ENCODE peak calls at places on chromosomes 12 and 14, in nine cellular contexts. One of them, this sample, is unnamed.

GRCh38 chr12:104522985-104523719 is 66.4 kb downstream of the CHST11 start:
- DNase-seq in dermis blood vessel endothelial cell: no peak
- DNase-seq in stimulated activated CD4-positive, alpha-beta T cell treated with anti-CD3 and anti-CD28 coated beads, TNF-alpha, amount 100 ng/mL, for 4 hours: no peak
- DNase-seq in gastrocnemius medialis: no peak
- DNase-seq in smooth muscle cell of the brain vasculature: no peak
- DNase-seq in M059J: peak
- DNase-seq in right cardiac atrium: no peak
- DNase-seq in effector CD4-positive, alpha-beta T cell: no peak
- DNase-seq in fibroblast of pulmonary artery: no peak
- DNase-seq in this sample: peak

GRCh38 chr12:51886021-51886710 is 1.7 kb upstream of the ANKRD33 start:
- DNase-seq in M059J: peak
- DNase-seq in stimulated activated CD4-positive, alpha-beta T cell treated with anti-CD3 and anti-CD28 coated beads, TNF-alpha, amount 100 ng/mL, for 4 hours: peak
- DNase-seq in smooth muscle cell of the brain vasculature: peak
- DNase-seq in right cardiac atrium: peak
- DNase-seq in fibroblast of pulmonary artery: peak
- DNase-seq in effector CD4-positive, alpha-beta T cell: no peak
- DNase-seq in gastrocnemius medialis: peak
- DNase-seq in dermis blood vessel endothelial cell: peak
- DNase-seq in this sample: peak

GRCh38 chr12:112140728-112141127 is 15.4 kb downstream of the TRAFD1 start:
- DNase-seq in fibroblast of pulmonary artery: no peak
- DNase-seq in right cardiac atrium: no peak
- DNase-seq in M059J: no peak
- DNase-seq in effector CD4-positive, alpha-beta T cell: no peak
- DNase-seq in smooth muscle cell of the brain vasculature: no peak
- DNase-seq in stimulated activated CD4-positive, alpha-beta T cell treated with anti-CD3 and anti-CD28 coated beads, TNF-alpha, amount 100 ng/mL, for 4 hours: no peak
- DNase-seq in dermis blood vessel endothelial cell: no peak
- DNase-seq in gastrocnemius medialis: no peak
- DNase-seq in this sample: no peak

GRCh38 chr12:96249196-96250118 is 55.3 kb downstream of the ELK3 start:
- DNase-seq in gastrocnemius medialis: peak
- DNase-seq in right cardiac atrium: peak
- DNase-seq in stimulated activated CD4-positive, alpha-beta T cell treated with anti-CD3 and anti-CD28 coated beads, TNF-alpha, amount 100 ng/mL, for 4 hours: no peak
- DNase-seq in smooth muscle cell of the brain vasculature: no peak
- DNase-seq in effector CD4-positive, alpha-beta T cell: no peak
- DNase-seq in fibroblast of pulmonary artery: peak
- DNase-seq in M059J: no peak
- DNase-seq in dermis blood vessel endothelial cell: peak
- DNase-seq in this sample: no peak

GRCh38 chr14:27015046-27015445 is 417.2 kb upstream of the NOVA1 start:
- DNase-seq in stimulated activated CD4-positive, alpha-beta T cell treated with anti-CD3 and anti-CD28 coated beads, TNF-alpha, amount 100 ng/mL, for 4 hours: no peak
- DNase-seq in smooth muscle cell of the brain vasculature: no peak
- DNase-seq in effector CD4-positive, alpha-beta T cell: no peak
- DNase-seq in dermis blood vessel endothelial cell: no peak
- DNase-seq in fibroblast of pulmonary artery: peak
- DNase-seq in gastrocnemius medialis: no peak
- DNase-seq in right cardiac atrium: no peak
- DNase-seq in M059J: no peak
- DNase-seq in this sample: no peak

GRCh38 chr12:120759591-120760348 is 34.1 kb downstream of the ACADS start:
- DNase-seq in stimulated activated CD4-positive, alpha-beta T cell treated with anti-CD3 and anti-CD28 coated beads, TNF-alpha, amount 100 ng/mL, for 4 hours: no peak
- DNase-seq in right cardiac atrium: no peak
- DNase-seq in M059J: no peak
- DNase-seq in effector CD4-positive, alpha-beta T cell: no peak
- DNase-seq in gastrocnemius medialis: no peak
- DNase-seq in fibroblast of pulmonary artery: no peak
- DNase-seq in smooth muscle cell of the brain vasculature: no peak
- DNase-seq in dermis blood vessel endothelial cell: no peak
- DNase-seq in this sample: no peak

GRCh38 chr14:72128629-72129028 is 196.4 kb downstream of the RGS6 start:
- DNase-seq in smooth muscle cell of the brain vasculature: no peak
- DNase-seq in stimulated activated CD4-positive, alpha-beta T cell treated with anti-CD3 and anti-CD28 coated beads, TNF-alpha, amount 100 ng/mL, for 4 hours: no peak
- DNase-seq in right cardiac atrium: no peak
- DNase-seq in M059J: no peak
- DNase-seq in effector CD4-positive, alpha-beta T cell: no peak
- DNase-seq in dermis blood vessel endothelial cell: no peak
- DNase-seq in gastrocnemius medialis: no peak
- DNase-seq in fibroblast of pulmonary artery: no peak
- DNase-seq in this sample: no peak

GRCh38 chr12:130192667-130193345 is 30.5 kb downstream of the FZD10 start:
- DNase-seq in gastrocnemius medialis: no peak
- DNase-seq in effector CD4-positive, alpha-beta T cell: no peak
- DNase-seq in fibroblast of pulmonary artery: no peak
- DNase-seq in M059J: no peak
- DNase-seq in right cardiac atrium: no peak
- DNase-seq in smooth muscle cell of the brain vasculature: no peak
- DNase-seq in dermis blood vessel endothelial cell: no peak
- DNase-seq in stimulated activated CD4-positive, alpha-beta T cell treated with anti-CD3 and anti-CD28 coated beads, TNF-alpha, amount 100 ng/mL, for 4 hours: no peak
- DNase-seq in this sample: no peak

GRCh38 chr12:2261708-2262107 is 208.9 kb downstream of the CACNA1C start:
- DNase-seq in fibroblast of pulmonary artery: no peak
- DNase-seq in right cardiac atrium: no peak
- DNase-seq in effector CD4-positive, alpha-beta T cell: no peak
- DNase-seq in gastrocnemius medialis: no peak
- DNase-seq in dermis blood vessel endothelial cell: no peak
- DNase-seq in stimulated activated CD4-positive, alpha-beta T cell treated with anti-CD3 and anti-CD28 coated beads, TNF-alpha, amount 100 ng/mL, for 4 hours: no peak
- DNase-seq in M059J: no peak
- DNase-seq in smooth muscle cell of the brain vasculature: no peak
- DNase-seq in this sample: no peak

GRCh38 chr14:54642121-54642520 is 75.2 kb downstream of the SAMD4A start:
- DNase-seq in effector CD4-positive, alpha-beta T cell: no peak
- DNase-seq in gastrocnemius medialis: no peak
- DNase-seq in dermis blood vessel endothelial cell: no peak
- DNase-seq in smooth muscle cell of the brain vasculature: no peak
- DNase-seq in fibroblast of pulmonary artery: no peak
- DNase-seq in right cardiac atrium: no peak
- DNase-seq in M059J: no peak
- DNase-seq in stimulated activated CD4-positive, alpha-beta T cell treated with anti-CD3 and anti-CD28 coated beads, TNF-alpha, amount 100 ng/mL, for 4 hours: no peak
- DNase-seq in this sample: no peak

GRCh38 chr14:102479777-102480176 is 29.8 kb downstream of the ANKRD9 start:
- DNase-seq in fibroblast of pulmonary artery: no peak
- DNase-seq in M059J: peak
- DNase-seq in smooth muscle cell of the brain vasculature: no peak
- DNase-seq in gastrocnemius medialis: peak
- DNase-seq in stimulated activated CD4-positive, alpha-beta T cell treated with anti-CD3 and anti-CD28 coated beads, TNF-alpha, amount 100 ng/mL, for 4 hours: no peak
- DNase-seq in effector CD4-positive, alpha-beta T cell: no peak
- DNase-seq in right cardiac atrium: peak
- DNase-seq in dermis blood vessel endothelial cell: peak
- DNase-seq in this sample: no peak

GRCh38 chr12:2537868-2538541 is 256.8 kb upstream of the FKBP4 start:
- DNase-seq in fibroblast of pulmonary artery: no peak
- DNase-seq in gastrocnemius medialis: no peak
- DNase-seq in dermis blood vessel endothelial cell: no peak
- DNase-seq in smooth muscle cell of the brain vasculature: no peak
- DNase-seq in M059J: no peak
- DNase-seq in right cardiac atrium: no peak
- DNase-seq in stimulated activated CD4-positive, alpha-beta T cell treated with anti-CD3 and anti-CD28 coated beads, TNF-alpha, amount 100 ng/mL, for 4 hours: no peak
- DNase-seq in effector CD4-positive, alpha-beta T cell: no peak
- DNase-seq in this sample: no peak

GRCh38 chr12:53995311-53996187 is 4.4 kb upstream of the HOXC9 start:
- DNase-seq in gastrocnemius medialis: peak
- DNase-seq in effector CD4-positive, alpha-beta T cell: no peak
- DNase-seq in dermis blood vessel endothelial cell: peak
- DNase-seq in M059J: no peak
- DNase-seq in stimulated activated CD4-positive, alpha-beta T cell treated with anti-CD3 and anti-CD28 coated beads, TNF-alpha, amount 100 ng/mL, for 4 hours: no peak
- DNase-seq in fibroblast of pulmonary artery: no peak
- DNase-seq in right cardiac atrium: no peak
- DNase-seq in smooth muscle cell of the brain vasculature: no peak
- DNase-seq in this sample: no peak

GRCh38 chr12:12915654-12916053 is 24.3 kb downstream of the GPRC5A start:
- DNase-seq in M059J: no peak
- DNase-seq in effector CD4-positive, alpha-beta T cell: no peak
- DNase-seq in right cardiac atrium: no peak
- DNase-seq in dermis blood vessel endothelial cell: peak
- DNase-seq in stimulated activated CD4-positive, alpha-beta T cell treated with anti-CD3 and anti-CD28 coated beads, TNF-alpha, amount 100 ng/mL, for 4 hours: no peak
- DNase-seq in gastrocnemius medialis: no peak
- DNase-seq in fibroblast of pulmonary artery: no peak
- DNase-seq in smooth muscle cell of the brain vasculature: no peak
- DNase-seq in this sample: no peak

GRCh38 chr12:29033519-29033918 is 115.6 kb upstream of the FAR2 start:
- DNase-seq in dermis blood vessel endothelial cell: no peak
- DNase-seq in right cardiac atrium: no peak
- DNase-seq in gastrocnemius medialis: no peak
- DNase-seq in effector CD4-positive, alpha-beta T cell: no peak
- DNase-seq in M059J: no peak
- DNase-seq in stimulated activated CD4-positive, alpha-beta T cell treated with anti-CD3 and anti-CD28 coated beads, TNF-alpha, amount 100 ng/mL, for 4 hours: no peak
- DNase-seq in smooth muscle cell of the brain vasculature: no peak
- DNase-seq in fibroblast of pulmonary artery: no peak
- DNase-seq in this sample: no peak

GRCh38 chr12:53811606-53812005 is 59.8 kb upstream of the CISTR start:
- DNase-seq in right cardiac atrium: no peak
- DNase-seq in M059J: peak
- DNase-seq in gastrocnemius medialis: no peak
- DNase-seq in dermis blood vessel endothelial cell: no peak
- DNase-seq in stimulated activated CD4-positive, alpha-beta T cell treated with anti-CD3 and anti-CD28 coated beads, TNF-alpha, amount 100 ng/mL, for 4 hours: no peak
- DNase-seq in smooth muscle cell of the brain vasculature: no peak
- DNase-seq in effector CD4-positive, alpha-beta T cell: no peak
- DNase-seq in fibroblast of pulmonary artery: peak
- DNase-seq in this sample: no peak

GRCh38 chr12:8057839-8058238 is 8.3 kb downstream of the C3AR1 start:
- DNase-seq in dermis blood vessel endothelial cell: no peak
- DNase-seq in M059J: peak
- DNase-seq in smooth muscle cell of the brain vasculature: no peak
- DNase-seq in effector CD4-positive, alpha-beta T cell: no peak
- DNase-seq in stimulated activated CD4-positive, alpha-beta T cell treated with anti-CD3 and anti-CD28 coated beads, TNF-alpha, amount 100 ng/mL, for 4 hours: no peak
- DNase-seq in gastrocnemius medialis: no peak
- DNase-seq in fibroblast of pulmonary artery: peak
- DNase-seq in right cardiac atrium: no peak
- DNase-seq in this sample: peak

GRCh38 chr12:6307521-6307920 is 3.0 kb upstream of the PLEKHG6 start:
- DNase-seq in right cardiac atrium: no peak
- DNase-seq in effector CD4-positive, alpha-beta T cell: no peak
- DNase-seq in gastrocnemius medialis: no peak
- DNase-seq in fibroblast of pulmonary artery: no peak
- DNase-seq in dermis blood vessel endothelial cell: no peak
- DNase-seq in stimulated activated CD4-positive, alpha-beta T cell treated with anti-CD3 and anti-CD28 coated beads, TNF-alpha, amount 100 ng/mL, for 4 hours: no peak
- DNase-seq in M059J: no peak
- DNase-seq in smooth muscle cell of the brain vasculature: no peak
- DNase-seq in this sample: no peak

GRCh38 chr12:125124320-125124966 is 59.2 kb downstream of the AACS start:
- DNase-seq in right cardiac atrium: no peak
- DNase-seq in smooth muscle cell of the brain vasculature: no peak
- DNase-seq in M059J: no peak
- DNase-seq in stimulated activated CD4-positive, alpha-beta T cell treated with anti-CD3 and anti-CD28 coated beads, TNF-alpha, amount 100 ng/mL, for 4 hours: no peak
- DNase-seq in gastrocnemius medialis: no peak
- DNase-seq in fibroblast of pulmonary artery: no peak
- DNase-seq in effector CD4-positive, alpha-beta T cell: no peak
- DNase-seq in dermis blood vessel endothelial cell: no peak
- DNase-seq in this sample: no peak

GRCh38 chr14:52073251-52073650 is 4.4 kb upstream of the NID2 start:
- DNase-seq in effector CD4-positive, alpha-beta T cell: no peak
- DNase-seq in right cardiac atrium: no peak
- DNase-seq in fibroblast of pulmonary artery: peak
- DNase-seq in stimulated activated CD4-positive, alpha-beta T cell treated with anti-CD3 and anti-CD28 coated beads, TNF-alpha, amount 100 ng/mL, for 4 hours: no peak
- DNase-seq in dermis blood vessel endothelial cell: peak
- DNase-seq in M059J: no peak
- DNase-seq in smooth muscle cell of the brain vasculature: no peak
- DNase-seq in gastrocnemius medialis: no peak
- DNase-seq in this sample: no peak

GRCh38 chr12:27305673-27306504 is 26.7 kb upstream of the BMAL2 start:
- DNase-seq in gastrocnemius medialis: no peak
- DNase-seq in effector CD4-positive, alpha-beta T cell: no peak
- DNase-seq in fibroblast of pulmonary artery: peak
- DNase-seq in right cardiac atrium: no peak
- DNase-seq in smooth muscle cell of the brain vasculature: no peak
- DNase-seq in M059J: peak
- DNase-seq in dermis blood vessel endothelial cell: peak
- DNase-seq in stimulated activated CD4-positive, alpha-beta T cell treated with anti-CD3 and anti-CD28 coated beads, TNF-alpha, amount 100 ng/mL, for 4 hours: no peak
- DNase-seq in this sample: peak

GRCh38 chr14:60622210-60622919 is 26.9 kb downstream of the SIX1 start:
- DNase-seq in effector CD4-positive, alpha-beta T cell: no peak
- DNase-seq in stimulated activated CD4-positive, alpha-beta T cell treated with anti-CD3 and anti-CD28 coated beads, TNF-alpha, amount 100 ng/mL, for 4 hours: no peak
- DNase-seq in dermis blood vessel endothelial cell: no peak
- DNase-seq in smooth muscle cell of the brain vasculature: no peak
- DNase-seq in right cardiac atrium: no peak
- DNase-seq in fibroblast of pulmonary artery: peak
- DNase-seq in gastrocnemius medialis: no peak
- DNase-seq in M059J: no peak
- DNase-seq in this sample: no peak

GRCh38 chr12:75872762-75873161 is 158.8 kb downstream of the PHLDA1 start:
- DNase-seq in fibroblast of pulmonary artery: no peak
- DNase-seq in stimulated activated CD4-positive, alpha-beta T cell treated with anti-CD3 and anti-CD28 coated beads, TNF-alpha, amount 100 ng/mL, for 4 hours: no peak
- DNase-seq in M059J: no peak
- DNase-seq in smooth muscle cell of the brain vasculature: no peak
- DNase-seq in effector CD4-positive, alpha-beta T cell: no peak
- DNase-seq in right cardiac atrium: no peak
- DNase-seq in gastrocnemius medialis: no peak
- DNase-seq in dermis blood vessel endothelial cell: no peak
- DNase-seq in this sample: no peak

GRCh38 chr14:27242874-27243273 is 645.0 kb upstream of the NOVA1 start:
- DNase-seq in stimulated activated CD4-positive, alpha-beta T cell treated with anti-CD3 and anti-CD28 coated beads, TNF-alpha, amount 100 ng/mL, for 4 hours: no peak
- DNase-seq in effector CD4-positive, alpha-beta T cell: no peak
- DNase-seq in dermis blood vessel endothelial cell: no peak
- DNase-seq in gastrocnemius medialis: peak
- DNase-seq in smooth muscle cell of the brain vasculature: no peak
- DNase-seq in right cardiac atrium: no peak
- DNase-seq in fibroblast of pulmonary artery: no peak
- DNase-seq in M059J: no peak
- DNase-seq in this sample: no peak

GRCh38 chr12:68378859-68379628 is 46.9 kb upstream of the MDM1 start:
- DNase-seq in fibroblast of pulmonary artery: peak
- DNase-seq in gastrocnemius medialis: no peak
- DNase-seq in stimulated activated CD4-positive, alpha-beta T cell treated with anti-CD3 and anti-CD28 coated beads, TNF-alpha, amount 100 ng/mL, for 4 hours: no peak
- DNase-seq in dermis blood vessel endothelial cell: no peak
- DNase-seq in M059J: no peak
- DNase-seq in right cardiac atrium: peak
- DNase-seq in effector CD4-positive, alpha-beta T cell: no peak
- DNase-seq in smooth muscle cell of the brain vasculature: no peak
- DNase-seq in this sample: no peak

GRCh38 chr12:95390932-95391331 is 83.0 kb upstream of the METAP2 start:
- DNase-seq in dermis blood vessel endothelial cell: no peak
- DNase-seq in smooth muscle cell of the brain vasculature: no peak
- DNase-seq in stimulated activated CD4-positive, alpha-beta T cell treated with anti-CD3 and anti-CD28 coated beads, TNF-alpha, amount 100 ng/mL, for 4 hours: no peak
- DNase-seq in effector CD4-positive, alpha-beta T cell: no peak
- DNase-seq in M059J: no peak
- DNase-seq in right cardiac atrium: no peak
- DNase-seq in gastrocnemius medialis: no peak
- DNase-seq in fibroblast of pulmonary artery: no peak
- DNase-seq in this sample: no peak

GRCh38 chr12:1913377-1914115 is 4.9 kb downstream of the CACNA2D4 start:
- DNase-seq in effector CD4-positive, alpha-beta T cell: no peak
- DNase-seq in fibroblast of pulmonary artery: no peak
- DNase-seq in dermis blood vessel endothelial cell: no peak
- DNase-seq in stimulated activated CD4-positive, alpha-beta T cell treated with anti-CD3 and anti-CD28 coated beads, TNF-alpha, amount 100 ng/mL, for 4 hours: no peak
- DNase-seq in right cardiac atrium: no peak
- DNase-seq in M059J: no peak
- DNase-seq in gastrocnemius medialis: no peak
- DNase-seq in smooth muscle cell of the brain vasculature: no peak
- DNase-seq in this sample: no peak

GRCh38 chr14:57865450-57866198 is at the start of gene SLC35F4:
- DNase-seq in right cardiac atrium: peak
- DNase-seq in stimulated activated CD4-positive, alpha-beta T cell treated with anti-CD3 and anti-CD28 coated beads, TNF-alpha, amount 100 ng/mL, for 4 hours: no peak
- DNase-seq in effector CD4-positive, alpha-beta T cell: no peak
- DNase-seq in M059J: peak
- DNase-seq in dermis blood vessel endothelial cell: peak
- DNase-seq in gastrocnemius medialis: no peak
- DNase-seq in fibroblast of pulmonary artery: peak
- DNase-seq in smooth muscle cell of the brain vasculature: no peak
- DNase-seq in this sample: no peak

GRCh38 chr12:95545731-95546490 is 5.4 kb downstream of the USP44 start:
- DNase-seq in stimulated activated CD4-positive, alpha-beta T cell treated with anti-CD3 and anti-CD28 coated beads, TNF-alpha, amount 100 ng/mL, for 4 hours: no peak
- DNase-seq in dermis blood vessel endothelial cell: peak
- DNase-seq in smooth muscle cell of the brain vasculature: no peak
- DNase-seq in gastrocnemius medialis: no peak
- DNase-seq in right cardiac atrium: no peak
- DNase-seq in fibroblast of pulmonary artery: no peak
- DNase-seq in effector CD4-positive, alpha-beta T cell: no peak
- DNase-seq in M059J: no peak
- DNase-seq in this sample: no peak

GRCh38 chr12:112380663-112381420 is 1.4 kb downstream of the HECTD4 start:
- DNase-seq in effector CD4-positive, alpha-beta T cell: no peak
- DNase-seq in smooth muscle cell of the brain vasculature: no peak
- DNase-seq in gastrocnemius medialis: no peak
- DNase-seq in stimulated activated CD4-positive, alpha-beta T cell treated with anti-CD3 and anti-CD28 coated beads, TNF-alpha, amount 100 ng/mL, for 4 hours: no peak
- DNase-seq in right cardiac atrium: no peak
- DNase-seq in M059J: no peak
- DNase-seq in dermis blood vessel endothelial cell: peak
- DNase-seq in fibroblast of pulmonary artery: no peak
- DNase-seq in this sample: no peak

GRCh38 chr12:124397807-124398577 is 103.1 kb downstream of the RFLNA start:
- DNase-seq in gastrocnemius medialis: peak
- DNase-seq in fibroblast of pulmonary artery: peak
- DNase-seq in dermis blood vessel endothelial cell: no peak
- DNase-seq in effector CD4-positive, alpha-beta T cell: no peak
- DNase-seq in right cardiac atrium: peak
- DNase-seq in M059J: peak
- DNase-seq in stimulated activated CD4-positive, alpha-beta T cell treated with anti-CD3 and anti-CD28 coated beads, TNF-alpha, amount 100 ng/mL, for 4 hours: no peak
- DNase-seq in smooth muscle cell of the brain vasculature: no peak
- DNase-seq in this sample: no peak

This sample was measured in HFFc6.